ENCODE peak calls at places on chromosomes 2 and 18, in six cellular contexts. One of them, this sample, is unnamed.

GRCh38 chr18:48569139-48569914 is 30.5 kb downstream of the CTIF start:
- DNase-seq in CD4-positive, alpha-beta T cell: no peak
- DNase-seq in epithelial cell of proximal tubule: no peak
- DNase-seq in fibroblast of the conjunctiva: no peak
- DNase-seq in mesenchymal stem cell: no peak
- DNase-seq in nephron progenitor cell: no peak
- DNase-seq in this sample: no peak

GRCh38 chr2:12057436-12058166 is 311.2 kb downstream of the LPIN1 start:
- DNase-seq in CD4-positive, alpha-beta T cell: no peak
- DNase-seq in epithelial cell of proximal tubule: no peak
- DNase-seq in fibroblast of the conjunctiva: no peak
- DNase-seq in mesenchymal stem cell: peak
- DNase-seq in nephron progenitor cell: no peak
- DNase-seq in this sample: no peak

GRCh38 chr18:40485318-40485717 is 1469.7 kb upstream of the PIK3C3 start:
- DNase-seq in CD4-positive, alpha-beta T cell: no peak
- DNase-seq in epithelial cell of proximal tubule: no peak
- DNase-seq in fibroblast of the conjunctiva: no peak
- DNase-seq in mesenchymal stem cell: peak
- DNase-seq in nephron progenitor cell: no peak
- DNase-seq in this sample: no peak

GRCh38 chr2:72483346-72483745 is 335.7 kb upstream of the CYP26B1 start:
- DNase-seq in CD4-positive, alpha-beta T cell: no peak
- DNase-seq in epithelial cell of proximal tubule: no peak
- DNase-seq in fibroblast of the conjunctiva: no peak
- DNase-seq in mesenchymal stem cell: no peak
- DNase-seq in nephron progenitor cell: no peak
- DNase-seq in this sample: no peak

GRCh38 chr2:64799592-64800252 is 146.0 kb upstream of the SERTAD2 start:
- DNase-seq in CD4-positive, alpha-beta T cell: no peak
- DNase-seq in epithelial cell of proximal tubule: no peak
- DNase-seq in fibroblast of the conjunctiva: no peak
- DNase-seq in mesenchymal stem cell: no peak
- DNase-seq in nephron progenitor cell: no peak
- DNase-seq in this sample: no peak

GRCh38 chr2:227188292-227188691 is 23.9 kb downstream of the COL4A3 start:
- DNase-seq in CD4-positive, alpha-beta T cell: no peak
- DNase-seq in epithelial cell of proximal tubule: no peak
- DNase-seq in fibroblast of the conjunctiva: peak
- DNase-seq in mesenchymal stem cell: peak
- DNase-seq in nephron progenitor cell: no peak
- DNase-seq in this sample: no peak

GRCh38 chr2:158232476-158232875 is 130.8 kb downstream of the UPP2 start:
- DNase-seq in CD4-positive, alpha-beta T cell: no peak
- DNase-seq in epithelial cell of proximal tubule: no peak
- DNase-seq in fibroblast of the conjunctiva: no peak
- DNase-seq in mesenchymal stem cell: peak
- DNase-seq in nephron progenitor cell: no peak
- DNase-seq in this sample: no peak

GRCh38 chr18:13809025-13809384 is 14.9 kb upstream of the MC5R start:
- DNase-seq in CD4-positive, alpha-beta T cell: no peak
- DNase-seq in epithelial cell of proximal tubule: no peak
- DNase-seq in fibroblast of the conjunctiva: no peak
- DNase-seq in mesenchymal stem cell: no peak
- DNase-seq in nephron progenitor cell: no peak
- DNase-seq in this sample: peak

GRCh38 chr18:45566025-45566740 is 49.1 kb upstream of the SLC14A2 start:
- DNase-seq in CD4-positive, alpha-beta T cell: no peak
- DNase-seq in epithelial cell of proximal tubule: peak
- DNase-seq in fibroblast of the conjunctiva: peak
- DNase-seq in mesenchymal stem cell: peak
- DNase-seq in nephron progenitor cell: no peak
- DNase-seq in this sample: no peak

GRCh38 chr2:170550501-170550900 is 164.6 kb upstream of the SP5 start:
- DNase-seq in CD4-positive, alpha-beta T cell: no peak
- DNase-seq in epithelial cell of proximal tubule: no peak
- DNase-seq in fibroblast of the conjunctiva: no peak
- DNase-seq in mesenchymal stem cell: no peak
- DNase-seq in nephron progenitor cell: no peak
- DNase-seq in this sample: no peak

GRCh38 chr2:48844418-48845155 is 89.1 kb upstream of the LHCGR start:
- DNase-seq in CD4-positive, alpha-beta T cell: no peak
- DNase-seq in epithelial cell of proximal tubule: no peak
- DNase-seq in fibroblast of the conjunctiva: no peak
- DNase-seq in mesenchymal stem cell: no peak
- DNase-seq in nephron progenitor cell: no peak
- DNase-seq in this sample: no peak

GRCh38 chr2:45483997-45484396 is 127.1 kb downstream of the SRBD1 start:
- DNase-seq in CD4-positive, alpha-beta T cell: no peak
- DNase-seq in epithelial cell of proximal tubule: no peak
- DNase-seq in fibroblast of the conjunctiva: peak
- DNase-seq in mesenchymal stem cell: no peak
- DNase-seq in nephron progenitor cell: no peak
- DNase-seq in this sample: no peak

GRCh38 chr18:61833387-61833786 is 59.4 kb downstream of the RNF152 start:
- DNase-seq in CD4-positive, alpha-beta T cell: no peak
- DNase-seq in epithelial cell of proximal tubule: no peak
- DNase-seq in fibroblast of the conjunctiva: no peak
- DNase-seq in mesenchymal stem cell: peak
- DNase-seq in nephron progenitor cell: no peak
- DNase-seq in this sample: no peak

GRCh38 chr2:174683392-174683759 is 80.9 kb downstream of the CHRNA1 start:
- DNase-seq in CD4-positive, alpha-beta T cell: no peak
- DNase-seq in epithelial cell of proximal tubule: no peak
- DNase-seq in fibroblast of the conjunctiva: no peak
- DNase-seq in mesenchymal stem cell: peak
- DNase-seq in nephron progenitor cell: no peak
- DNase-seq in this sample: no peak

GRCh38 chr2:106143495-106144215 is 50.4 kb downstream of the UXS1 start:
- DNase-seq in CD4-positive, alpha-beta T cell: no peak
- DNase-seq in epithelial cell of proximal tubule: no peak
- DNase-seq in fibroblast of the conjunctiva: no peak
- DNase-seq in mesenchymal stem cell: no peak
- DNase-seq in nephron progenitor cell: no peak
- DNase-seq in this sample: peak

GRCh38 chr18:70195852-70196434 is 9.5 kb downstream of the RTTN start:
- DNase-seq in CD4-positive, alpha-beta T cell: no peak
- DNase-seq in epithelial cell of proximal tubule: no peak
- DNase-seq in fibroblast of the conjunctiva: peak
- DNase-seq in mesenchymal stem cell: peak
- DNase-seq in nephron progenitor cell: peak
- DNase-seq in this sample: peak

GRCh38 chr2:126986788-126987187 is 88.1 kb downstream of the TEX51 start:
- DNase-seq in CD4-positive, alpha-beta T cell: no peak
- DNase-seq in epithelial cell of proximal tubule: no peak
- DNase-seq in fibroblast of the conjunctiva: no peak
- DNase-seq in mesenchymal stem cell: no peak
- DNase-seq in nephron progenitor cell: no peak
- DNase-seq in this sample: no peak

GRCh38 chr2:104976603-104977120 is 61.2 kb upstream of the MRPS9 start:
- DNase-seq in CD4-positive, alpha-beta T cell: no peak
- DNase-seq in epithelial cell of proximal tubule: no peak
- DNase-seq in fibroblast of the conjunctiva: no peak
- DNase-seq in mesenchymal stem cell: no peak
- DNase-seq in nephron progenitor cell: no peak
- DNase-seq in this sample: peak

GRCh38 chr2:236571161-236571560 is 1.5 kb downstream of the ACKR3 start:
- DNase-seq in CD4-positive, alpha-beta T cell: no peak
- DNase-seq in epithelial cell of proximal tubule: no peak
- DNase-seq in fibroblast of the conjunctiva: no peak
- DNase-seq in mesenchymal stem cell: no peak
- DNase-seq in nephron progenitor cell: no peak
- DNase-seq in this sample: no peak

GRCh38 chr2:19807866-19808265 is 93.9 kb downstream of the TTC32 start:
- DNase-seq in CD4-positive, alpha-beta T cell: no peak
- DNase-seq in epithelial cell of proximal tubule: no peak
- DNase-seq in fibroblast of the conjunctiva: no peak
- DNase-seq in mesenchymal stem cell: no peak
- DNase-seq in nephron progenitor cell: no peak
- DNase-seq in this sample: no peak

GRCh38 chr2:3491306-3491705 is 28.0 kb downstream of the ADI1 start:
- DNase-seq in CD4-positive, alpha-beta T cell: no peak
- DNase-seq in epithelial cell of proximal tubule: no peak
- DNase-seq in fibroblast of the conjunctiva: no peak
- DNase-seq in mesenchymal stem cell: no peak
- DNase-seq in nephron progenitor cell: no peak
- DNase-seq in this sample: no peak

GRCh38 chr2:98502556-98503335 is 58.1 kb downstream of the INPP4A start:
- DNase-seq in CD4-positive, alpha-beta T cell: no peak
- DNase-seq in epithelial cell of proximal tubule: peak
- DNase-seq in fibroblast of the conjunctiva: no peak
- DNase-seq in mesenchymal stem cell: peak
- DNase-seq in nephron progenitor cell: no peak
- DNase-seq in this sample: no peak

GRCh38 chr2:114167799-114168198 is 274.6 kb upstream of the DPP10 start:
- DNase-seq in CD4-positive, alpha-beta T cell: no peak
- DNase-seq in epithelial cell of proximal tubule: no peak
- DNase-seq in fibroblast of the conjunctiva: no peak
- DNase-seq in mesenchymal stem cell: no peak
- DNase-seq in nephron progenitor cell: no peak
- DNase-seq in this sample: no peak

GRCh38 chr2:42567806-42568429 is 514 bp upstream of the MTA3 start:
- DNase-seq in CD4-positive, alpha-beta T cell: peak
- DNase-seq in epithelial cell of proximal tubule: no peak
- DNase-seq in fibroblast of the conjunctiva: no peak
- DNase-seq in mesenchymal stem cell: peak
- DNase-seq in nephron progenitor cell: peak
- DNase-seq in this sample: peak

This sample was measured in NCI-H2171 treated with DMSO at 0.1 percent for 48 hours.